ENCODE peak calls at places on chromosome 21, in nine cellular contexts. N is WERI-Rb-1; M is GM23338; K is GM23248; S is CD4-positive, alpha-beta T cell; W is A549; Y is transverse colon; R is pancreas; I is adrenal gland. E is an unnamed sample.

GRCh38 chr21:36948686-36949085 is 17.8 kb downstream of the HLCS start:
- DNase-seq in K (peak), W (no peak), S (no peak), R (no peak), N (no peak), Y (no peak), I (no peak), M (no peak), E (no peak)

GRCh38 chr21:36704281-36704957 is 5.5 kb downstream of the SIM2 start:
- DNase-seq in K (no peak), Y (no peak), N (no peak), I (no peak), R (peak), S (no peak), M (peak), W (no peak), E (no peak)

GRCh38 chr21:32768530-32768929 is 3.0 kb downstream of the PAXBP1 start:
- DNase-seq in M (no peak), R (no peak), K (no peak), W (no peak), S (no peak), N (peak), I (no peak), Y (no peak), E (no peak)

GRCh38 chr21:15896501-15896900 is 166.7 kb downstream of the USP25 start:
- DNase-seq in W (no peak), Y (no peak), I (no peak), R (no peak), M (no peak), K (no peak), N (no peak), S (no peak), E (no peak)

GRCh38 chr21:45747802-45748445 is 104.4 kb downstream of the PCBP3 start:
- DNase-seq in K (peak), Y (no peak), I (peak), M (peak), R (no peak), S (no peak), W (peak), N (no peak), E (no peak)

GRCh38 chr21:27425574-27425973 is 458.7 kb upstream of the ADAMTS5 start:
- DNase-seq in R (no peak), S (no peak), K (peak), Y (no peak), I (no peak), N (no peak), M (no peak), W (no peak), E (no peak)

GRCh38 chr21:40553781-40554180 is 293.2 kb downstream of the DSCAM start:
- DNase-seq in S (no peak), I (no peak), N (no peak), Y (no peak), R (no peak), M (no peak), K (no peak), W (no peak), E (no peak)

GRCh38 chr21:35593000-35593502 is 467.3 kb downstream of the SETD4 start:
- DNase-seq in I (no peak), S (no peak), K (peak), W (no peak), N (no peak), Y (no peak), M (peak), R (no peak), E (no peak)

DNA sequence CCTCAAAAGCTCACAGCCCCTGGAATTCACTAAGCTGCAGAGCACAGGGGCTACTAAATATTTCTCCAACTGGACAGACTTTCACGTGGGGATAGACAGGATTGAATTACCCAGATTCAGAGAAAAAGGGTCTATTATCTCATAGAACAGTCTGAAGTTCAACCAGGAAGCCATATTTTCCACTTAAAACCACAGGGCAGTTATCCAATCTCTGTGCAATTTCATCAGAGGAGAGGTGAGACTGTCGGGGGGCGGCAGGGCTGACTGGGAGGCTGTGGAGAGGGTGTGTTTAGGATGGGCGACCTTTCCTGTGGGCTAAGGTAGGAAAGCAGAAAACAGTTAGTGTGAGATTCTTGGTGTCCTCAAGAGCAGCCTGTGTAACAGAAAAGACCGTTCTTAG is 124.5 kb downstream of the RIPK4 start:
- DNase-seq in M (no peak), R (no peak), Y (no peak), K (peak), N (no peak), I (no peak), W (no peak), S (no peak), E (no peak)
- H3K27ac ChIP-seq in M (no peak), R (no peak), Y (peak), K (peak), N (no peak), I (peak), W (peak), S (no peak), E (peak)

GRCh38 chr21:42199488-42200463 is 19.2 kb upstream of the ABCG1 start:
- DNase-seq in K (peak), N (no peak), I (no peak), W (peak), M (no peak), S (no peak), Y (peak), R (no peak), E (no peak)
- H3K27ac ChIP-seq in K (peak), N (peak), I (no peak), W (peak), M (no peak), S (peak), Y (peak), R (no peak), E (no peak)

GRCh38 chr21:43345746-43346409 is 81.1 kb downstream of the SIK1 start:
- DNase-seq in N (no peak), K (peak), W (peak), S (no peak), R (peak), M (no peak), Y (no peak), I (no peak), E (no peak)
- H3K27ac ChIP-seq in N (no peak), K (no peak), W (peak), S (no peak), R (no peak), M (no peak), Y (no peak), I (no peak), E (no peak)

GRCh38 chr21:33841561-33841960 is 74.0 kb downstream of the ATP5PO start:
- DNase-seq in R (no peak), K (no peak), W (no peak), M (no peak), Y (no peak), I (no peak), S (no peak), N (no peak), E (no peak)

GRCh38 chr21:33846141-33846540 is 69.5 kb downstream of the ATP5PO start:
- DNase-seq in M (no peak), Y (no peak), I (no peak), S (no peak), W (no peak), N (no peak), R (no peak), K (no peak), E (no peak)

GRCh38 chr21:33843216-33843615 is 72.4 kb downstream of the ATP5PO start:
- DNase-seq in M (no peak), K (no peak), I (no peak), S (no peak), N (no peak), R (no peak), W (no peak), Y (no peak), E (no peak)

GRCh38 chr21:33844890-33845205 is 70.8 kb downstream of the ATP5PO start:
- DNase-seq in W (no peak), K (no peak), M (no peak), S (no peak), R (no peak), N (no peak), I (no peak), Y (no peak), E (no peak)

DNA sequence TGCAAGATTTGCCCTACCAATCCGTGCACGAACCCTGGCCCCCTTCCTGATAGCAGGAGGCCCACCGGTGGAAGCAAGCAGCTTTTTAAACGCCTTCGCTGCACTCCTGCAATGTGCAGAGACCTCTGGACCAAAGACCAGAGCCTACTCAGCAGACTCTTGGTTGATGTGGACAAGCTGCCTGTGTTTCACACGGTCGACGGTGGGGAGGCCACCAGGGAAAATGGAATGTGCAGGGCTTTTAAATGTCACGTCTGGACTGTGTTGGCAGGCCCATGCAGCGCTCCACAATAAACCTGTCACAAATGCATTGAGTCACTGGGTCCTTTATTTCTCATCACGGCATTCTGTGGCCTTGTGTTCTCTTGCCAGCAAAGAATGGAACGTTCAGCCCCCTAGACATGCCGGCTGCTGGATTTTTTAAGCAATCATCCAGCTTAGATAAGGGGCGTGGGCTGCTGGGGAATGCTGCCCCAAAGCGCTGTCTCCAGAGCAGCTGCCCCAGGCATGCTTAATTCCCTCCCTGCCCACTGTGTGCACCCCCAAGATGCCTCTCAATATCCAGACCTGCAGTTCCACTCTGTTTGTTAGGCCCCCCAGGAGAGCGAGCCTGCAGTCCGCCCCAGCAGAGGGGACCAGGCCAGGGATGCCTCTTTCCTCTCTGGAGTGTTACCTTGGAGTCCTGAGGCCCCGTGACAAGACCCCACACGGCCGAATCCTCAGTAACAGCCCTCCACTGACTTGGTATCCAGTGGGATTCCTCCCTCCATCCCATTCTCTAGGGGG is 71.3 kb downstream of the ATP5PO start:
- DNase-seq in N (no peak), S (no peak), R (peak), I (peak), W (no peak), Y (no peak), M (no peak), K (peak), E (peak)
- H3K27ac ChIP-seq in N (no peak), S (no peak), R (no peak), I (peak), W (no peak), Y (no peak), M (no peak), K (no peak), E (no peak)

DNA sequence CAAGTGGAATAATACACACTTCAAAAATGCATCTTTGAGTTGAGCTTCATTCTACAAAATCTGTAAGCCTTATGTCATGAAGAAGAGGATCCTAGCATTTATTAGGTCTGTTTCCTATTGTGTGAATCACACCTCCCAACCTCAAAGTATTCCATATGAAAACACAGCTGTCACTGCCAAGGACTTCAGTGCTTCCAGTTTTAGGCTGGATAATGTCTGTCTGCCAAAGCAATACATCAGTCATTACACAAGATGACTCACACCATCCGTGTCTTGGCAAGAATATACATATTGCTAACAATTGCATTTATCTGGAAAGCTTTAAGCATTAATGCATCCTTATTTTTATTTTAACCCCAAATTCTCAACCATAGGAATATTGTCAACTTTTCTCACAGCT is 125.7 kb upstream of the TMPRSS15 start:
- DNase-seq in K (peak), M (no peak), S (no peak), I (no peak), R (no peak), W (no peak), Y (no peak), N (no peak), E (no peak)
- H3K27ac ChIP-seq in K (no peak), M (no peak), S (no peak), I (no peak), R (no peak), W (no peak), Y (no peak), N (no peak), E (no peak)

DNA sequence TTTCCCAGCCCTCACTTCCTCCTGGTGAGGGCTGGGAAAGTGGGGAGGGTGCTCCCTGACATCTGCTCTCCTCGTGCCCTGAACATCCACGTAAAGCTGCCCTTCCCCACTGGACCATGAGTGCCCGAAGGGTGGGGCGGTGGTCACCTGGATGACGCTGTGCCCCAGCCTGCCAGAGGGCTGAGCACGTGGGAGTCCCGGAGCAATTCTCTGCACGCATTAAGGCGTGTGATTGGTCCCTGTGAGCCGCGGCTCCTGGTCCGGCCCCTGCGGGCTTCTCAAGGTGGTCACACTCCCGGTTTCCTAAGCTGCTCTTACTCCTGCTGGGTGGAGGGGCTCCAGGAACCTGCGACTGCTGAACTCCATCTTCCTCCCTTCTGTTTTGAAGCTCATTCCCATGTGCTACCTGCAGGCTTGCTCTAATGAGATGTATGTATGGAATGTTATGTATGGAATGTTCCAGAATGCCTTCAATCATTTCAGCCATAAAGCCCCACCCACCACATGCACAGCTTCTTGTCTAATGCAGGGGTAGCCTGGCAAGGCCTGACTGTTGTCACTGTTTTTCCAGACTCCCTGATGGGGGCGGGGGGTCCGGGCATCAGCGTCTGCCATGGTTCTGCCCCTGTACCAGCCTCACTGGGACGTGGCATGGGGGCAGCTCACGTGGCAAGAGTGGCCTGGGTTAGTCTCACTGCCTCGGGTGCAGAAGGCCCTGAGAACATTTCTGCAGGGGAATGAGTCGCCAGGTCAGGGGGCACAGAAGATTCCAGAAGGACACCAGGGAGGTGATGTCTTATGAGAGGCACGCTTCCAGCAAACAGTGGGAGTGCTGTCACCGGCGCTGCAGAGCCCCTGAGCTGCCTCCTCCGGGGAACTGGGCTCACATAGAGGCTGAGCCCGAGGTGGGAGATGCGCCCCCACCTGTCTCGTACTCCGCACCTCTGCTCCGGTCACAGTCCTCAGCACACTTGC is 19.4 kb downstream of the KRTAP10-1 start:
- DNase-seq in Y (no peak), R (peak), M (no peak), N (no peak), W (no peak), I (no peak), S (no peak), K (no peak), E (peak)
- H3K27ac ChIP-seq in Y (no peak), R (no peak), M (no peak), N (no peak), W (no peak), I (no peak), S (no peak), K (no peak), E (no peak)

DNA sequence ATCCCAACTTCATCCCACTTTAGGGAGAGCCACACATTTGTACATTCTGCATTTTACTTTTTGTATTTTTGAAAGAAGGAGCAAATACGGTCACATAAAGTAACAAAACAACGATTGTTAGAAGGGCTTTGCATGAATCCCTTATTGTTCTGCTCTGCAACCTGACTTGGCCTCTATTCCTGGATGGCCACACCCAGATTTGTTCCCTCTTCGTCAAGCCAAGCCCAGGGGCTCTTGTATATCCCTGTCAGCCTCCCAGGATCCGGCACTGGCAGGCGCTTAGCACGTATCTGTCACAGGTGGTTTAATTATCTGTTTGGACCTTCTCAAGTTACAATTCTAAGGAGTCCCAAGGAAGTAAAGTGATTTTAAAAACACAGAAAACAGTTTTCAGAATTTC is 28.0 kb downstream of the CRYAA start:
- DNase-seq in Y (peak), K (no peak), I (peak), N (peak), W (no peak), M (no peak), S (no peak), R (no peak), E (no peak)
- H3K27ac ChIP-seq in Y (peak), K (no peak), I (no peak), N (no peak), W (no peak), M (no peak), S (no peak), R (peak), E (no peak)

E was measured in heart right ventricle.